ENCODE peak calls at places on chromosome 15, in four cellular contexts. O, Q, F and M are unnamed samples.

GRCh38 chr15:96324192-96324895 is 6.2 kb upstream of the NR2F2 start:
- DNase-seq in O (peak; percentile 65), Q (no peak), F (no peak), M (no peak)

GRCh38 chr15:63827113-63827512 is 6.6 kb downstream of the HERC1 start:
- DNase-seq in O (no peak), Q (no peak), F (no peak), M (no peak)

GRCh38 chr15:63997715-63998442 is 48.4 kb downstream of the DAPK2 start:
- DNase-seq in O (no peak), Q (no peak), F (no peak), M (no peak)

GRCh38 chr15:80188293-80188692 is 35.5 kb downstream of the FAH start:
- DNase-seq in O (no peak), Q (no peak), F (no peak), M (no peak)

GRCh38 chr15:63749330-63749942 is 84.3 kb downstream of the HERC1 start:
- DNase-seq in O (no peak), Q (no peak), F (no peak), M (no peak)

GRCh38 chr15:31326729-31327673 is at the start of gene KLF13:
- DNase-seq in O (peak; percentile 60), Q (peak; percentile 65), F (no peak), M (no peak)

GRCh38 chr15:59349715-59350420 is 22.8 kb downstream of the MYO1E start:
- DNase-seq in O (peak; percentile 77), Q (no peak), F (no peak), M (no peak)

GRCh38 chr15:65044724-65045481 is at the start of gene SLC51B:
- DNase-seq in O (peak; percentile 81), Q (no peak), F (no peak), M (no peak)

GRCh38 chr15:39468341-39468740 is 112.5 kb upstream of the THBS1 start:
- DNase-seq in O (peak; percentile 19), Q (no peak), F (no peak), M (no peak)

GRCh38 chr15:89630974-89631901 is 24.0 kb downstream of the KIF7 start:
- DNase-seq in O (no peak), Q (no peak), F (no peak), M (no peak)

GRCh38 chr15:98771444-98772059 is 123.2 kb downstream of the IGF1R start:
- DNase-seq in O (peak; percentile 31), Q (no peak), F (no peak), M (no peak)

GRCh38 chr15:33068007-33068441 is 126.5 kb downstream of the FMN1 start:
- DNase-seq in O (peak; percentile 39), Q (peak; percentile 47), F (no peak), M (peak; percentile 89)

GRCh38 chr15:55555089-55555488 is 33.1 kb downstream of the PYGO1 start:
- DNase-seq in O (peak; percentile 24), Q (no peak), F (no peak), M (no peak)

GRCh38 chr15:77500986-77501385 is 80.3 kb downstream of the HMG20A start:
- DNase-seq in O (no peak), Q (no peak), F (no peak), M (no peak)

GRCh38 chr15:71485094-71485693 is 325.2 kb upstream of the NR2E3 start:
- DNase-seq in O (no peak), Q (no peak), F (no peak), M (no peak)

GRCh38 chr15:64112077-64112772 is 16.4 kb downstream of the SNX1 start:
- DNase-seq in O (peak; percentile 8), Q (no peak), F (no peak), M (no peak)

GRCh38 chr15:59292393-59292792 is 80.3 kb downstream of the MYO1E start:
- DNase-seq in O (no peak), Q (peak; percentile 52), F (no peak), M (no peak)

GRCh38 chr15:78177447-78177873 is 28.3 kb downstream of the IDH3A start:
- DNase-seq in O (peak; percentile 15), Q (no peak), F (peak; percentile 62), M (no peak)

GRCh38 chr15:98920091-98920880 is 87.3 kb downstream of the PGPEP1L start:
- DNase-seq in O (no peak), Q (no peak), F (no peak), M (no peak)

GRCh38 chr15:98655732-98656131 is 7.4 kb downstream of the IGF1R start:
- DNase-seq in O (no peak), Q (no peak), F (no peak), M (no peak)

GRCh38 chr15:28956491-28956890 is 70.7 kb downstream of the APBA2 start:
- DNase-seq in O (no peak), Q (no peak), F (no peak), M (no peak)

GRCh38 chr15:83380682-83381081 is 66.5 kb upstream of the SH3GL3 start:
- DNase-seq in O (peak; percentile 29), Q (no peak), F (peak; percentile 51), M (peak; percentile 72)

GRCh38 chr15:92409006-92409405 is 15.3 kb downstream of the ST8SIA2 start:
- DNase-seq in O (no peak), Q (no peak), F (no peak), M (no peak)

GRCh38 chr15:53266176-53266575 is 476.0 kb upstream of the ONECUT1 start:
- DNase-seq in O (no peak), Q (no peak), F (no peak), M (no peak)

GRCh38 chr15:63948971-63949370 is 97.3 kb downstream of the DAPK2 start:
- DNase-seq in O (no peak), Q (no peak), F (no peak), M (no peak)

GRCh38 chr15:52257734-52258062 is 37.9 kb downstream of the MYO5C start:
- DNase-seq in O (no peak), Q (no peak), F (no peak), M (no peak)

GRCh38 chr15:64681424-64682024 is 93.9 kb downstream of the RBPMS2 start:
- DNase-seq in O (peak; percentile 67), Q (peak; percentile 40), F (peak; percentile 44), M (peak; percentile 19)

GRCh38 chr15:75669191-75669878 is 21.6 kb downstream of the SNX33 start:
- DNase-seq in O (no peak), Q (no peak), F (no peak), M (no peak)

GRCh38 chr15:70033529-70034140 is 64.1 kb downstream of the TLE3 start:
- DNase-seq in O (peak; percentile 81), Q (no peak), F (no peak), M (no peak)

GRCh38 chr15:31887246-31887645 is 143.1 kb upstream of the CHRNA7 start:
- DNase-seq in O (no peak), Q (no peak), F (no peak), M (no peak)

GRCh38 chr15:71647479-71647792 is 162.9 kb upstream of the NR2E3 start:
- DNase-seq in O (peak; percentile 25), Q (no peak), F (no peak), M (no peak)

GRCh38 chr15:40942865-40943264 is 10.4 kb upstream of the CHAC1 start:
- DNase-seq in O (no peak), Q (no peak), F (no peak), M (no peak)

GRCh38 chr15:58528197-58528870 is 96.5 kb downstream of the LIPC start:
- DNase-seq in O (peak; percentile 24), Q (no peak), F (no peak), M (no peak)

GRCh38 chr15:64017591-64018163 is 28.6 kb downstream of the DAPK2 start:
- DNase-seq in O (peak; percentile 22), Q (no peak), F (no peak), M (no peak)

GRCh38 chr15:98767692-98768091 is 119.4 kb downstream of the IGF1R start:
- DNase-seq in O (no peak), Q (no peak), F (no peak), M (no peak)

GRCh38 chr15:37891754-37892368 is 42.6 kb upstream of the TMCO5A start:
- DNase-seq in O (peak; percentile 61), Q (no peak), F (peak; percentile 43), M (peak; percentile 78)

GRCh38 chr15:85754993-85755392 is 39.7 kb downstream of the KLHL25 start:
- DNase-seq in O (peak; percentile 36), Q (peak; percentile 31), F (no peak), M (no peak)

GRCh38 chr15:48883699-48884098 is 5.8 kb downstream of the EID1 start:
- DNase-seq in O (no peak), Q (no peak), F (no peak), M (no peak)

GRCh38 chr15:99427210-99427609 is 138.6 kb upstream of the MEF2A start:
- DNase-seq in O (no peak), Q (peak; percentile 3), F (no peak), M (no peak)

GRCh38 chr15:42461261-42461660 is 29.7 kb downstream of the ZNF106 start:
- DNase-seq in O (no peak), Q (no peak), F (no peak), M (no peak)

GRCh38 chr15:42456971-42457370 is 34.0 kb downstream of the ZNF106 start:
- DNase-seq in O (peak; percentile 39), Q (no peak), F (peak; percentile 54), M (no peak)

GRCh38 chr15:42453826-42454225 is 37.1 kb downstream of the ZNF106 start:
- DNase-seq in O (no peak), Q (no peak), F (no peak), M (no peak)

GRCh38 chr15:42456539-42456938 is 34.4 kb downstream of the ZNF106 start:
- DNase-seq in O (no peak), Q (no peak), F (no peak), M (no peak)

GRCh38 chr15:42457445-42458442 is 33.2 kb downstream of the ZNF106 start:
- DNase-seq in O (peak; percentile 93), Q (peak; percentile 34), F (peak; percentile 87), M (no peak)
- H3K4me3 ChIP-seq in O (peak overlapping the region; percentile 25), Q (peak overlapping the region; percentile 14), F (peak overlapping the region; percentile 66), M (no peak overlapping the region)

GRCh38 chr15:69032006-69032405 is 17.5 kb downstream of the NOX5 start:
- DNase-seq in O (no peak), Q (no peak), F (no peak), M (no peak)
- H3K4me3 ChIP-seq in O (no peak overlapping the region), Q (no peak overlapping the region), F (no peak overlapping the region), M (no peak overlapping the region)

GRCh38 chr15:100973351-100974034 is 54.3 kb downstream of the LRRK1 start:
- DNase-seq in O (no peak), Q (no peak), F (no peak), M (no peak)
- H3K4me3 ChIP-seq in O (peak overlapping the region; percentile 35), Q (peak overlapping the region; percentile 40), F (no peak overlapping the region), M (no peak overlapping the region)

GRCh38 chr15:44370830-44371229 is 56.6 kb upstream of the CTDSPL2 start:
- DNase-seq in O (no peak), Q (no peak), F (no peak), M (no peak)
- H3K4me3 ChIP-seq in O (no peak overlapping the region), Q (no peak overlapping the region), F (no peak overlapping the region), M (no peak overlapping the region)

DNA sequence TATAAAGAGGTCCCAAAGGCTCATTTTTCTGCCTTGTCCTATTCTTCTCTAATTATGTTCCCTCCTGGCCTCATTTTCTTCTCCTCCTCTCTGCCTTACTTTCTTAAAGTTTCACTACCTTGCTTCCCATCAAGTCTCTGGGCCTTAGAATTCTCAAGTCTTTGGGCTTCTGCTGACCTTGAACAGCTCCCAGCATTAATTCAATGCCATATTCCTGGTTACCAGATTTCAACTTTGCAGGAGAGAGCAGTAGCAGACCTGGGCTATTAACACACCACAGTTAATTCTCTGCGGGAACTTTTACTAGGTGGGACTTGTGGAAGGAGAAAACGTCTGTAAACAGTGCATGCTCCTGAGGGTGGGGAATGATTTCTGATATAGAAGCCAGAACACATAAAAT is 214.6 kb downstream of the MEIS2 start:
- DNase-seq in O (no peak), Q (no peak), F (no peak), M (no peak)
- H3K4me3 ChIP-seq in O (no peak overlapping the region), Q (no peak overlapping the region), F (no peak overlapping the region), M (no peak overlapping the region)